ENCODE peak calls at places on chromosomes 13 and 19, in four cellular contexts. D is mesendoderm, P is GM10248, Z is pancreas. E is an unnamed sample.

GRCh38 chr13:73665279-73665678 is 468.9 kb downstream of the KLF12 start:
- DNase-seq in D (no peak), P (no peak), Z (no peak), E (no peak)

GRCh38 chr19:33666196-33666595 is 44.4 kb downstream of the CHST8 start:
- DNase-seq in D (no peak), P (no peak), Z (no peak), E (no peak)

GRCh38 chr13:98041081-98041820 is 87.8 kb downstream of the IPO5 start:
- DNase-seq in D (no peak), P (no peak), Z (no peak), E (no peak)

GRCh38 chr19:5949792-5950305 is 28.1 kb downstream of the RANBP3 start:
- DNase-seq in D (no peak), P (no peak), Z (no peak), E (no peak)

GRCh38 chr19:51338563-51339312 is 3.2 kb downstream of the VSIG10L start:
- DNase-seq in D (peak; percentile 89), P (peak; percentile 93), Z (peak; percentile 79), E (no peak)

GRCh38 chr13:112722433-112723250 is 32.8 kb downstream of the ATP11A start:
- DNase-seq in D (peak; percentile 94), P (no peak), Z (peak; percentile 74), E (no peak)

GRCh38 chr19:9848060-9848459 is 12.9 kb downstream of the PIN1 start:
- DNase-seq in D (peak; percentile 42), P (no peak), Z (no peak), E (no peak)

GRCh38 chr19:48720251-48720612 is 707 bp upstream of the MAMSTR start:
- DNase-seq in D (no peak), P (no peak), Z (no peak), E (no peak)

GRCh38 chr19:38151242-38151641 is 72.8 kb downstream of the DPF1 start:
- DNase-seq in D (no peak), P (no peak), Z (no peak), E (no peak)

GRCh38 chr13:46382224-46382623 is 4.8 kb downstream of the RUBCNL start:
- DNase-seq in D (no peak), P (no peak), Z (no peak), E (no peak)

GRCh38 chr13:33016414-33017409 is at the start of gene KL:
- DNase-seq in D (peak; percentile 51), P (peak; percentile 43), Z (peak; percentile 11), E (no peak)

GRCh38 chr19:41302624-41303351 is 7.2 kb upstream of the CCDC97 start:
- DNase-seq in D (no peak), P (peak; percentile 78), Z (no peak), E (no peak)

GRCh38 chr13:65095697-65096096 is 2134.4 kb downstream of the PCDH9 start:
- DNase-seq in D (no peak), P (no peak), Z (no peak), E (no peak)

GRCh38 chr13:74047925-74048324 is 86.3 kb downstream of the KLF12 start:
- DNase-seq in D (no peak), P (no peak), Z (no peak), E (no peak)

GRCh38 chr13:93927431-93927830 is 552.1 kb downstream of the DCT start:
- DNase-seq in D (no peak), P (no peak), Z (no peak), E (no peak)

GRCh38 chr13:40666905-40667621 is 622 bp upstream of the FOXO1 start:
- DNase-seq in D (peak; percentile 78), P (peak; percentile 36), Z (peak; percentile 45), E (no peak)

GRCh38 chr19:7373862-7374261 is 25.1 kb downstream of the ARHGEF18 start:
- DNase-seq in D (peak; percentile 58), P (no peak), Z (no peak), E (no peak)

GRCh38 chr19:55370305-55370988 is at the start of gene IL11:
- DNase-seq in D (peak; percentile 73), P (no peak), Z (no peak), E (no peak)

GRCh38 chr19:58328999-58329398 is 2.2 kb downstream of the ZSCAN22 start:
- DNase-seq in D (peak; percentile 81), P (no peak), Z (no peak), E (no peak)

GRCh38 chr19:42693760-42694350 is 46.4 kb downstream of the PSG3 start:
- DNase-seq in D (peak; percentile 10), P (peak; percentile 26), Z (peak; percentile 46), E (no peak)

GRCh38 chr13:80117515-80117914 is 223.4 kb downstream of the SPRY2 start:
- DNase-seq in D (no peak), P (no peak), Z (no peak), E (no peak)

GRCh38 chr19:29531458-29532025 is 5.7 kb downstream of the VSTM2B start:
- DNase-seq in D (no peak), P (no peak), Z (no peak), E (no peak)